ENCODE peak calls at places on chromosomes 16 and 17, in six cellular contexts. One of them, this sample, is unnamed.

GRCh38 chr17:20189322-20189721 is 180.2 kb downstream of the SPECC1 start:
- DNase-seq in prostate gland: no peak
- DNase-seq in spleen: no peak
- DNase-seq in stomach: no peak
- DNase-seq in upper lobe of left lung: no peak
- DNase-seq in breast epithelium: no peak
- DNase-seq in this sample: no peak

GRCh38 chr16:17397499-17397891 is 73.3 kb downstream of the XYLT1 start:
- DNase-seq in upper lobe of left lung: no peak
- DNase-seq in prostate gland: no peak
- DNase-seq in stomach: peak; percentile 40
- DNase-seq in spleen: no peak
- DNase-seq in breast epithelium: no peak
- DNase-seq in this sample: no peak

GRCh38 chr16:76913046-76913445 is 277.9 kb upstream of the MON1B start:
- DNase-seq in prostate gland: no peak
- DNase-seq in stomach: no peak
- DNase-seq in spleen: no peak
- DNase-seq in breast epithelium: no peak
- DNase-seq in upper lobe of left lung: no peak
- DNase-seq in this sample: no peak

GRCh38 chr16:2963611-2964415 is at the start of gene KREMEN2:
- DNase-seq in breast epithelium: no peak
- DNase-seq in prostate gland: no peak
- DNase-seq in spleen: peak; percentile 74
- DNase-seq in upper lobe of left lung: peak; percentile 85
- DNase-seq in stomach: no peak
- DNase-seq in this sample: no peak

GRCh38 chr17:73841431-73842060 is 197.3 kb upstream of the SDK2 start:
- DNase-seq in upper lobe of left lung: no peak
- DNase-seq in breast epithelium: no peak
- DNase-seq in spleen: no peak
- DNase-seq in prostate gland: no peak
- DNase-seq in stomach: no peak
- DNase-seq in this sample: no peak

GRCh38 chr17:59331929-59332889 is 754 bp downstream of the YPEL2 start:
- DNase-seq in breast epithelium: peak; percentile 30
- DNase-seq in spleen: peak; percentile 91
- DNase-seq in upper lobe of left lung: peak; percentile 92
- DNase-seq in stomach: peak; percentile 57
- DNase-seq in prostate gland: peak; percentile 23
- DNase-seq in this sample: no peak

GRCh38 chr16:81712681-81713080 is 66.4 kb upstream of the PLCG2 start:
- DNase-seq in prostate gland: no peak
- DNase-seq in spleen: peak; percentile 64
- DNase-seq in breast epithelium: no peak
- DNase-seq in stomach: no peak
- DNase-seq in upper lobe of left lung: no peak
- DNase-seq in this sample: no peak

GRCh38 chr16:83233153-83233552 is 574.6 kb upstream of the HSBP1 start:
- DNase-seq in breast epithelium: no peak
- DNase-seq in upper lobe of left lung: no peak
- DNase-seq in spleen: no peak
- DNase-seq in stomach: no peak
- DNase-seq in prostate gland: no peak
- DNase-seq in this sample: no peak

GRCh38 chr17:20896153-20896649 is 146.6 kb downstream of the USP22 start:
- DNase-seq in upper lobe of left lung: peak; percentile 78
- DNase-seq in stomach: peak; percentile 38
- DNase-seq in prostate gland: no peak
- DNase-seq in spleen: no peak
- DNase-seq in breast epithelium: no peak
- DNase-seq in this sample: no peak

GRCh38 chr16:12366313-12366712 is 389.8 kb downstream of the SNX29 start:
- DNase-seq in breast epithelium: no peak
- DNase-seq in upper lobe of left lung: no peak
- DNase-seq in prostate gland: no peak
- DNase-seq in stomach: no peak
- DNase-seq in spleen: no peak
- DNase-seq in this sample: no peak

GRCh38 chr17:74815671-74816370 is 39.7 kb upstream of the NAT9 start:
- DNase-seq in spleen: no peak
- DNase-seq in upper lobe of left lung: no peak
- DNase-seq in breast epithelium: no peak
- DNase-seq in prostate gland: no peak
- DNase-seq in stomach: no peak
- DNase-seq in this sample: no peak

GRCh38 chr16:11162571-11163268 is 93.3 kb downstream of the SOCS1 start:
- DNase-seq in prostate gland: no peak
- DNase-seq in breast epithelium: no peak
- DNase-seq in upper lobe of left lung: no peak
- DNase-seq in stomach: no peak
- DNase-seq in spleen: peak; percentile 27
- DNase-seq in this sample: no peak

GRCh38 chr17:81519284-81520020 is 6.9 kb upstream of the ACTG1 start:
- DNase-seq in upper lobe of left lung: peak; percentile 95
- DNase-seq in prostate gland: peak; percentile 60
- DNase-seq in breast epithelium: no peak
- DNase-seq in spleen: peak; percentile 93
- DNase-seq in stomach: peak; percentile 81
- DNase-seq in this sample: peak; percentile 79

GRCh38 chr16:9053006-9053601 is 38.3 kb upstream of the HAPSTR1 start:
- DNase-seq in prostate gland: no peak
- DNase-seq in stomach: peak; percentile 43
- DNase-seq in spleen: no peak
- DNase-seq in breast epithelium: no peak
- DNase-seq in upper lobe of left lung: no peak
- DNase-seq in this sample: no peak

GRCh38 chr16:30953511-30954124 is 3.9 kb upstream of the SETD1A start:
- DNase-seq in breast epithelium: no peak
- DNase-seq in prostate gland: no peak
- DNase-seq in stomach: peak; percentile 56
- DNase-seq in spleen: peak; percentile 85
- DNase-seq in upper lobe of left lung: peak; percentile 79
- DNase-seq in this sample: no peak

GRCh38 chr16:73605309-73605708 is 557.4 kb upstream of the ZFHX3 start:
- DNase-seq in stomach: no peak
- DNase-seq in spleen: no peak
- DNase-seq in breast epithelium: no peak
- DNase-seq in prostate gland: no peak
- DNase-seq in upper lobe of left lung: no peak
- DNase-seq in this sample: no peak

GRCh38 chr16:35637683-35638082 is 2178.3 kb downstream of the TP53TG3F start:
- DNase-seq in prostate gland: no peak
- DNase-seq in spleen: no peak
- DNase-seq in breast epithelium: no peak
- DNase-seq in stomach: no peak
- DNase-seq in upper lobe of left lung: no peak
- DNase-seq in this sample: no peak

GRCh38 chr17:9918804-9919352 is 13.8 kb upstream of the RCVRN start:
- DNase-seq in spleen: no peak
- DNase-seq in stomach: no peak
- DNase-seq in prostate gland: no peak
- DNase-seq in breast epithelium: no peak
- DNase-seq in upper lobe of left lung: no peak
- DNase-seq in this sample: no peak

DNA sequence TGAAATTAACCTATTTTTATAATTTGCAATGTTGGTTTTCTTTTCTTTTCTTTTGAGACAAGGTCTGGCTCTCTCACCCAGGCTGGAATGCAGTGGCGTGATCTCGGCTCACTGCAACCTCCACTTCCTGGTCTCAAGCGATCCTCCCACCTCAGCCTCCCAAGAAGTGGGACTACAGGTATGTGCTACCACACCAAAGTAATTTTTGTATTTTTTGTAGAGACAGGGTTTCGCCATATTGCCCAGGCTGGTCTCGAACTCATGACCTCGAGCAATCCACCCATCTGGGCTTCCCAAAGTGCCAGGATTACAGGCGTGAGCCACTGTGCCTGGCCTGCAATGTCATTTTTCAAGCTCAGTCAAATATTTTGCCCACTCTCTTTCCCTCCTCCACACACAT is 36.0 kb downstream of the MYH11 start:
- DNase-seq in prostate gland: no peak
- DNase-seq in spleen: peak; percentile 22
- DNase-seq in upper lobe of left lung: no peak
- DNase-seq in stomach: no peak
- DNase-seq in breast epithelium: no peak
- DNase-seq in this sample: no peak
- TF ChIP-seq POLR2AphosphoS5 in prostate gland: no peak
- TF ChIP-seq POLR2AphosphoS5 in spleen: no peak
- TF ChIP-seq POLR2AphosphoS5 in upper lobe of left lung: no peak
- TF ChIP-seq POLR2AphosphoS5 in stomach: no peak
- TF ChIP-seq POLR2AphosphoS5 in breast epithelium: no peak
- TF ChIP-seq POLR2AphosphoS5 in this sample: no peak

DNA sequence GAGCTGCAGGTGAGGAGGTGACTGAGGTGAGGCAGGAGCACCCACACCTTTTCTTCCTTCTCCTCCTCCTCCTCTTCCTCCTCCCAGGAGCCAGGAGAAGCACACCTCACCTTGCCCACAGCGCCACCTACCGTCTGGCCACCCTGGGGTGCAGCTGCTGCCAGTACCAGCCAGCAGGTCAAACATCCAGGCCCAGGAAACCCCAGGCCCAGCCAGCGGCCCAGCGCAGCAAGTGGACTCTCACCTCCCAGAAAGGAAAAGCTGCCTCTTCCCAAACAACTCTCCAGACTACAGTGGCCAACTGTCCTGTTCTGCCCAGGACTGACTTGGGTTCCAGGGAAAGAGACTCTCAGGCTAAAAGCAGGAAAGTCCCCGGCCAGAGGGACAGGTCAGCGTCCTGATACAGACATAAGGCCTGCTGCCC is 22.7 kb downstream of the PEMT start:
- DNase-seq in breast epithelium: peak; percentile 39
- DNase-seq in upper lobe of left lung: peak; percentile 91
- DNase-seq in stomach: peak; percentile 92
- DNase-seq in spleen: peak; percentile 85
- DNase-seq in prostate gland: peak; percentile 76
- DNase-seq in this sample: peak; percentile 81
- TF ChIP-seq POLR2A in breast epithelium: no peak
- TF ChIP-seq POLR2A in upper lobe of left lung: no peak
- TF ChIP-seq POLR2A in stomach: no peak
- TF ChIP-seq POLR2A in spleen: no peak
- TF ChIP-seq POLR2A in prostate gland: no peak
- TF ChIP-seq POLR2A in this sample: no peak

DNA sequence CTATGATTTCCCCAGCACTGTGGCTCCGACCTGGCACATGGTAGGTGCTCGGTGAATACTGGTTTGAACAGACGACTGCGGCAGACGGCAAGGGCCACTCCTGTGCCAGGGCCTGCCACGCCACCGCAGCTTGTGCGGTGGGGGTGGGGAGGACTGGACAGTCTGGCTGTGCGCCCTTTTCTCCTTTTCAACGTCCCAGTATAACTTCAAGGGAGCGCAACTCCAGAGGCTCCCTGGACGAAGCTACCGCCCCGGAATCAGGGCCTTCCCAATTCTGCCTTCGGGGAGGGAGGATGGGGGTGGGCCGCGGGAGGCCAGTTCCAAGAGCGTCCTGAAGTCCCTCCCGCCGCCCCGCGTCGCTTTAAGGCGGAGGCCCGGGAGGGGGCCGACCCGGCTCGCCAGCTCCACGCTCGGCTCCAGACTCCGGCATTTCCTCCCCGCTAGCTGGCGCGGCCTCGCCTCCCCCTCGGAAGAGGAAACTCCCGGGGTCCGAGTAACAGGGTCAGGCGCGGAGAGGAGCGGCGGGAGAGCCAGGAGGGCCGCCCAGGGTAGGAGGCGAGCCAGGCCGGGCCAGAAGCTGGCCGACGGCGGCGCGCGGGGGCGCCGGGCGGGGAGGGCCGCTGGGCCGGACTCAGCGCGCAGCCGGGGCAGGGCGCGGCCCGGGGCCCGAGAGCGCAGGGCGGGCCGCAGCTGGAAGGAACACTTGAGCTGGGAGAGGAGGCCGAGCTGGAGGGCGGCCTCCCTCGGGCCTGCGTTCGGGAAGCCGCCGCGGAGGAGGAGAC is at the start of gene ITPRIPL2:
- DNase-seq in upper lobe of left lung: peak; percentile 95
- DNase-seq in spleen: peak; percentile 89
- DNase-seq in breast epithelium: peak; percentile 73
- DNase-seq in prostate gland: peak; percentile 85
- DNase-seq in stomach: peak; percentile 83
- DNase-seq in this sample: peak; percentile 58
- TF ChIP-seq POLR2AphosphoS5 in upper lobe of left lung: peak; percentile 80
- TF ChIP-seq POLR2AphosphoS5 in spleen: peak; percentile 84
- TF ChIP-seq POLR2AphosphoS5 in breast epithelium: peak; percentile 82
- TF ChIP-seq POLR2AphosphoS5 in prostate gland: peak; percentile 74
- TF ChIP-seq POLR2AphosphoS5 in stomach: peak; percentile 44
- TF ChIP-seq POLR2AphosphoS5 in this sample: no peak

DNA sequence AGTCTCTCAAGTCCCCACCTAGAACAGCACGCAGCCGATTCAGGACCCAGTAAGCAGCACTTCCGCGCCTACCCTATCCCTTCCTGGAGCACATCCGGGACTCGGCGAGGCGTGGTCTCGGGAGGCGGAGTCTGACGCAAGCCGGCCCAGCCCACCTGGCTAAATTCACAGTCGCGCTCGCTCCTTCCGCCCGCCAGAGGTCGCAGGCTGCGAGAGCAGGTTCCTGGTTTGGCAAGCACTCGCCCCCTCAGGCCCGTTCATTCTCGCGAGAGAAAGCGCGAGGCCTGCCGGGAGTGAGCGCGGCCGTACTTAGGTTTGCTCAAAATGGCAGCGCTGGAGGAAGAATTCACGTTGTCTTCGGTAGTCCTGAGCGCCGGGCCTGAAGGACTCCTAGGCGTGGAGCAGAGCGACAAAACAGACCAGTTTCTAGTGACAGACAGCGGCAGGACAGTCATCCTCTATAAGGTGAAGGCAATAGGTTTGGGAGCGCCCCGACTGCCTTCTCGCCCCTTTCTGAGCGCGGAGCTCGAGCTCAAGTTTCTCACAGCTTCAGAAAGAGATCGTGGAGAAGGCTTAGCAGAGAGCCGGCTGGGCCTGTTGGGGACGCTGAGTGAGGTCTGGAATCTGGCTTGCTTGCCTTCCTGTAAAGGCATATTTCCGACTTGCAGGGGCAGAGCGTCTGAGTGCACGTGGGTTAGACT is at the start of gene NOL11:
- DNase-seq in breast epithelium: peak; percentile 97
- DNase-seq in prostate gland: peak; percentile 99
- DNase-seq in spleen: peak; percentile 100
- DNase-seq in upper lobe of left lung: peak; percentile 99
- DNase-seq in stomach: peak; percentile 99
- DNase-seq in this sample: peak; percentile 80
- TF ChIP-seq POLR2A in breast epithelium: peak; percentile 71
- TF ChIP-seq POLR2A in prostate gland: peak; percentile 82
- TF ChIP-seq POLR2A in spleen: no peak
- TF ChIP-seq POLR2A in upper lobe of left lung: peak; percentile 93
- TF ChIP-seq POLR2A in stomach: peak; percentile 86
- TF ChIP-seq POLR2A in this sample: peak; percentile 98

GRCh38 chr17:48929812-48930165 is 14.9 kb downstream of the SNF8 start:
- DNase-seq in breast epithelium: no peak
- DNase-seq in spleen: no peak
- DNase-seq in stomach: no peak
- DNase-seq in upper lobe of left lung: no peak
- DNase-seq in prostate gland: no peak
- DNase-seq in this sample: no peak
- TF ChIP-seq POLR2AphosphoS5 in breast epithelium: no peak
- TF ChIP-seq POLR2AphosphoS5 in spleen: no peak
- TF ChIP-seq POLR2AphosphoS5 in stomach: no peak
- TF ChIP-seq POLR2AphosphoS5 in upper lobe of left lung: no peak
- TF ChIP-seq POLR2AphosphoS5 in prostate gland: no peak
- TF ChIP-seq POLR2AphosphoS5 in this sample: peak; percentile 7